ENCODE peak calls at places on chromosomes 5 and 9, in ten cellular contexts. T, N, G, E, B, C, F, M, R and H are unnamed samples.

GRCh38 chr5:13932006-13932405 is 12.5 kb downstream of the DNAH5 start:
- DNase-seq in N (no peak), E (no peak), T (no peak), R (no peak), F (no peak), M (no peak), B (no peak), G (no peak), C (no peak), H (no peak)

GRCh38 chr9:137235424-137236237 is 4.9 kb downstream of the SLC34A3 start:
- DNase-seq in F (no peak), T (no peak), R (no peak), N (no peak), G (no peak), B (no peak), M (peak), C (peak), E (no peak), H (no peak)

GRCh38 chr9:122138560-122139268 is 20.9 kb downstream of the NDUFA8 start:
- DNase-seq in G (no peak), E (no peak), F (no peak), B (no peak), T (peak), C (no peak), R (no peak), M (no peak), N (no peak), H (no peak)

GRCh38 chr9:74948897-74949296 is 3.8 kb downstream of the C9orf40 start:
- DNase-seq in B (no peak), F (no peak), R (no peak), T (no peak), M (peak), C (no peak), N (no peak), E (no peak), G (no peak), H (no peak)

GRCh38 chr9:19154135-19154612 is 26.9 kb upstream of the PLIN2 start:
- DNase-seq in M (peak), C (no peak), E (no peak), F (no peak), T (peak), G (peak), R (no peak), B (no peak), N (peak), H (no peak)

GRCh38 chr5:125655156-125655555 is 768.1 kb upstream of the GRAMD2B start:
- DNase-seq in E (no peak), R (no peak), T (no peak), C (no peak), G (no peak), M (no peak), N (no peak), F (no peak), B (no peak), H (no peak)

GRCh38 chr9:2872941-2873323 is 29.0 kb upstream of the PUM3 start:
- DNase-seq in T (no peak), F (no peak), N (no peak), C (no peak), E (no peak), M (no peak), R (no peak), B (no peak), G (no peak), H (no peak)

GRCh38 chr9:20188616-20189212 is 399.9 kb upstream of the SLC24A2 start:
- DNase-seq in T (no peak), C (no peak), R (no peak), B (no peak), G (no peak), N (no peak), F (no peak), M (no peak), E (no peak), H (no peak)

GRCh38 chr9:36873247-36873875 is 160.7 kb downstream of the PAX5 start:
- DNase-seq in G (peak), M (peak), F (peak), E (peak), C (peak), T (peak), N (peak), R (peak), B (peak), H (peak)

GRCh38 chr9:82057805-82058204 is 69.2 kb downstream of the SPATA31D1 start:
- DNase-seq in T (no peak), E (no peak), B (no peak), F (no peak), C (no peak), G (no peak), R (no peak), N (peak), M (no peak), H (peak)

GRCh38 chr9:77879344-77880089 is 152.1 kb downstream of the GNAQ start:
- DNase-seq in T (no peak), C (no peak), M (no peak), E (no peak), G (peak), B (no peak), F (no peak), N (no peak), R (peak), H (no peak)

GRCh38 chr9:132078369-132079356 is 1.0 kb downstream of the MED27 start:
- DNase-seq in T (peak), F (peak), B (no peak), M (peak), C (no peak), N (peak), R (no peak), E (no peak), G (peak), H (no peak)

GRCh38 chr9:78724896-78725295 is 428.0 kb downstream of the PSAT1 start:
- DNase-seq in G (no peak), F (no peak), T (no peak), N (no peak), B (no peak), C (no peak), R (no peak), E (no peak), M (no peak), H (no peak)

GRCh38 chr9:125815568-125815967 is 68.4 kb downstream of the PBX3 start:
- DNase-seq in F (no peak), N (no peak), R (peak), B (no peak), G (peak), C (no peak), E (no peak), M (no peak), T (peak), H (no peak)

GRCh38 chr9:114932502-114932901 is 2.1 kb upstream of the TNFSF8 start:
- DNase-seq in F (no peak), T (no peak), M (no peak), N (no peak), C (no peak), E (no peak), G (no peak), R (no peak), B (no peak), H (no peak)

GRCh38 chr9:99341686-99342085 is 119.6 kb downstream of the SEC61B start:
- DNase-seq in F (no peak), R (no peak), G (no peak), C (no peak), E (no peak), T (no peak), B (no peak), N (no peak), M (no peak), H (no peak)

GRCh38 chr9:86321373-86321772 is 32.8 kb downstream of the TUT7 start:
- DNase-seq in G (peak), T (peak), M (no peak), B (no peak), E (no peak), C (no peak), F (no peak), N (peak), R (peak), H (no peak)

GRCh38 chr9:79701651-79702050 is 129.9 kb downstream of the TLE4 start:
- DNase-seq in T (no peak), F (no peak), E (no peak), N (no peak), R (no peak), B (no peak), M (no peak), C (no peak), G (no peak), H (no peak)

GRCh38 chr9:88183798-88184495 is 45.7 kb upstream of the SPATA31C2 start:
- DNase-seq in T (no peak), B (no peak), R (no peak), G (no peak), F (no peak), E (no peak), C (no peak), M (no peak), N (no peak), H (no peak)

GRCh38 chr5:148790545-148791333 is 35.7 kb upstream of the ADRB2 start:
- DNase-seq in M (no peak), B (no peak), G (peak), E (no peak), F (no peak), C (no peak), N (no peak), T (no peak), R (peak), H (no peak)

GRCh38 chr9:73079326-73079725 is 72.3 kb upstream of the ANXA1 start:
- DNase-seq in F (no peak), R (peak), B (no peak), C (no peak), G (peak), T (no peak), N (no peak), M (no peak), E (no peak), H (peak)

GRCh38 chr9:106588601-106589000 is 274.4 kb upstream of the ZNF462 start:
- DNase-seq in T (no peak), N (peak), B (no peak), M (no peak), F (no peak), R (peak), E (no peak), C (no peak), G (peak), H (no peak)

GRCh38 chr9:27880135-27880534 is 306.9 kb upstream of the C9orf72 start:
- DNase-seq in N (no peak), E (no peak), B (no peak), M (no peak), F (no peak), G (no peak), R (no peak), T (no peak), C (no peak), H (no peak)

DNA sequence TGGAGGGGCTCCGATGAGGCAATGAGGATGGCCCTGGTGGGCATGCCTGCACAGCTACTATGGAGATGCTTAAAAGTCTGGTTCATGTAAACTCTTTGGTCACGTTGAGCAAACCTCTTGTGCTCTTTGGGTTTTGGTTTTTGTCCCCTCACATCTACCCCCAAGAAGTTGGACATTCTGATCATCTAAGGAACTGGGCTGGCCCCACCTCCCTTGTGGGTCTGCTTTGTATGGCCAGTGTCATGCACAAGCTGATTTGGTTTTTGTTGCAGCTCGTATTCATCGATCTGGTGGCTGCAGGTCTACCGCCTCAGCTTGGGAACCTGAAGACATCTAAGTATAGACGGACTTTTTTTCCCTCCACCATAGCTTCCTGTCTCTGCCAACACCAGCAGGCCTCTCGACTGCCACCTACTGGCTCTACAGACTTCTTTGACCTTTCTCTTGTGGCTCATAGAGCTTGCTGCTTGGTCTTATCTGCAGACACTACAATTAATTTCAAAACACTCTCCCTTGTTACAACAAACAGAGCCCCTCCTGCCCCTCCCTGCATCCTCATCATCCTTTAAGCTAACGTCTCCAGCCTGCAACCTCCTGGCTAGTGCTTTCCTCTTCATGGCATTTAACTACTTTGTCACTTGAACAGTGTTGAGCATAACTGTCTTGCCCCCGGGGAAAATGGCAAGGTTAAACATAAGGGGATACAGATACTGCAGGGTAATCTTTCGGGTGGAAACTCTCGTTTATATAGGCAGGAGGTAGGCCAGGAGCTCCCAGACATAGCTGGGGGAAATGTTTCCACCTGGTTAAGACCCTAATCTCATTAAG is 34.5 kb downstream of the TSTD2 start:
- DNase-seq in B (peak), R (peak), C (peak), G (peak), F (peak), E (peak), M (peak), T (peak), N (peak), H (peak)
- H3K27ac ChIP-seq in B (no peak), R (no peak), C (no peak), G (no peak), F (no peak), E (no peak), M (no peak), T (no peak), N (no peak), H (peak)

GRCh38 chr5:83197326-83197725 is 120.0 kb downstream of the XRCC4 start:
- DNase-seq in R (no peak), N (no peak), E (no peak), G (no peak), M (no peak), B (no peak), F (peak), C (no peak), T (no peak), H (no peak)
- H2AFZ ChIP-seq in R (no peak), N (no peak), E (no peak), G (no peak), M (no peak), B (peak), F (no peak), C (no peak), T (no peak), H (no peak)

GRCh38 chr5:60355181-60355580 is 344.8 kb downstream of the DEPDC1B start:
- DNase-seq in B (no peak), N (no peak), R (no peak), F (no peak), E (no peak), M (no peak), T (no peak), G (no peak), C (no peak), H (no peak)

GRCh38 chr5:60356716-60357115 is 343.2 kb downstream of the DEPDC1B start:
- DNase-seq in F (peak), G (no peak), M (no peak), T (no peak), C (no peak), R (no peak), B (no peak), E (no peak), N (no peak), H (no peak)

GRCh38 chr5:60360355-60360754 is 339.6 kb downstream of the DEPDC1B start:
- DNase-seq in C (no peak), T (no peak), G (no peak), E (no peak), B (no peak), N (no peak), F (no peak), M (no peak), R (no peak), H (no peak)

GRCh38 chr5:60354322-60354721 is 345.6 kb downstream of the DEPDC1B start:
- DNase-seq in T (no peak), G (no peak), F (no peak), B (no peak), N (no peak), C (no peak), E (no peak), M (no peak), R (no peak), H (no peak)

GRCh38 chr5:60357302-60357701 is 342.7 kb downstream of the DEPDC1B start:
- DNase-seq in E (no peak), B (no peak), G (no peak), N (no peak), R (no peak), T (no peak), M (no peak), C (no peak), F (peak), H (no peak)
- H3K27ac ChIP-seq in E (no peak), B (no peak), G (no peak), N (no peak), R (no peak), T (no peak), M (no peak), C (no peak), F (peak), H (no peak)

DNA sequence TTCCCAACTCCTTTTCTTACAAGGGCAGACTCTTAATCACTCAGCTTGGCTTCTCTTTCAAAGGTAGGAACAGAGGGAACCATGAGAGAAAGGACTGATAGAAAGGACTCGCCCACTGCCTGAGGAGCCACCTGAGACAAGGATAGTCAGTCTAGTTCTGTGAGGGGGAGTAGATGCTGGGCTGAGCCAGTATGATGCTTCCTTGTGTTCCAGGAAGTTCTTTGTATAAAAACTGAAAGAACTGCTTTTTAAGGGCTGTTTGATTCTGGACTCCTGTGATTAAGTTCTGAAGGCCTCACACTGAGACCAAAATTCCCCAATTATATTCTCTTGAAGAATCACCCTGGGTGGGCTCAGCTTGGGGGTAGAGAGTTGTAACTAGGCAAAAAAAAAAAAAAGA is 51.1 kb upstream of the DPYSL3 start:
- DNase-seq in B (peak), M (no peak), G (no peak), N (no peak), E (no peak), R (no peak), F (no peak), C (peak), T (no peak), H (no peak)
- H2AFZ ChIP-seq in B (no peak), M (no peak), G (peak), N (no peak), E (no peak), R (no peak), F (no peak), C (no peak), T (no peak), H (no peak)

GRCh38 chr9:95939472-95939871 is 64.0 kb downstream of the ERCC6L2 start:
- DNase-seq in T (no peak), B (no peak), E (no peak), N (no peak), F (no peak), R (no peak), M (no peak), G (no peak), C (no peak), H (no peak)
- H3K27ac ChIP-seq in T (no peak), B (no peak), E (no peak), N (no peak), F (no peak), R (no peak), M (no peak), G (no peak), C (no peak), H (no peak)

DNA sequence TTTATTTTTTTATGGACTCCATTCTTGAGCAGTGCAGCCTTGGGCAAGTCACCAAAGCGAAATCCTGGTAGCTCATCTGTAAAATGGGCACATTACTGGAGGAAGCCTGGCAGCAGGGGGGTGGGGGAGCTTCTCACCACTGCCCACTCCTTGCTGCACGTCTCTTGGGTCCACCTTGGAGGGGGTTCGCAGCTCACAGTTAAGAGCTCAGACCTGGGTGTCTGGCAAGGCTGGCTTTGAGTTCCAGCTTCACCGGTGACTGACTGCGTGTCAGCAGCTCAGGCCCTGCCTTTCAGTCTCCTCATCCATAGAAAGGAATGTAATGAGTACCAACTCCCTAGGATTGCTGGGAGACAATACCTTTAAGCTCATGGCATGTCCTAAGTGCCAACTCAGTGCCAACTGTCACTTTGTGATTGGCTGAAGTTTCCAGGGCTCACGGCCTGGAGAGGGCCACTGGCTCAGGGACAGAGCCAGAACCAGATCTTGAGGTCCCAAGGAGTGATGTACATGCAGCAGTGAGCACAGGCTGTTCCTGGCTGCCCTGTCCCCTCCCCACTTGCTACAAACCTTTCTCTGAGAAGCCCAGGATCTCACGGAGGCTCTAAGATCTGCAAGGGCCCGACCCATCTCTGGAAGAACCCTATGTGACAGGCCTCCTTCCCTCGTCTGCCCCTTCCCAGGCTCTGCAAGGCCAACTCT is 72.9 kb downstream of the C9orf50 start:
- DNase-seq in M (no peak), T (no peak), E (no peak), C (no peak), R (no peak), B (no peak), G (no peak), F (no peak), N (no peak), H (no peak)
- H2AFZ ChIP-seq in M (no peak), T (peak), E (no peak), C (no peak), R (no peak), B (peak), G (no peak), F (no peak), N (no peak), H (no peak)

DNA sequence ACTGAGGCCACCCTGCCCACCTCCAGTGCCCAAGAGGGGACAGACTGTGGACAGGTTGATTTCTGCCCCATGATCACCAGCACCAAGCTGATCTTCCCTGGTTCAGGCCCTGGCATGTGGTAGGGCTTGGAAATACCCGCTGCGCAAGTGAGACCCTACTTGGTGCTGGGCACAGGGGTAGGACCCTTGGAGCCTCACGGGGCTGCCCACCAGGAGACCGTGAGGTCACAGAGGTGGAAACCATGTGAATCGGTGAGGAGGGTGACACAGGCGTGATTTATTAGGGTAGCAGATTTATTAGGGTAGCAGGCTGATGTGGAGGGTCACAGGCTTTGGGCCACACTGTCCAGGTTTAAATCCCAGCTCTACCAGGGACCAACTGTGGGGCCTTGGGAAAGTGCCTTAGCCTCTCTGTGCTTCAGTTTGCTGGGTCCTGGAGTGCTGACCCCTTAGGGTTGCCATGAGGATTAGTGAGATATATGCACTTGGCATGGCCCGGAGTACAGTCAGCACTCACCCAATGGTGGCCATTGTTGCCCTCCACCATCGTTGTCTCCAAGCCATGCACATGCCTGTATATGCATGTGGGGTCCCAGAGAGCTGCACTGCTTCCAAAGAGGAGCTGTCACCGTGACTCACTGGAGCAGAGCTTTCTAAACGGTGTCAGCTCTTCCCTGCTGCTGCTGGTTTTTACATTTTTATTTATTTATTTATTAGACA is 20.9 kb upstream of the DUSP1 start:
- DNase-seq in C (peak), R (no peak), T (peak), N (no peak), B (no peak), F (no peak), M (no peak), G (no peak), E (no peak), H (no peak)
- H3K27ac ChIP-seq in C (no peak), R (no peak), T (no peak), N (no peak), B (no peak), F (no peak), M (no peak), G (no peak), E (no peak), H (no peak)

GRCh38 chr9:112792670-112793069 is 42.1 kb downstream of the SNX30 start:
- DNase-seq in B (no peak), N (no peak), R (no peak), E (no peak), F (no peak), C (no peak), T (no peak), M (no peak), G (no peak), H (no peak)
- H2AFZ ChIP-seq in B (no peak), N (no peak), R (no peak), E (no peak), F (no peak), C (no peak), T (no peak), M (no peak), G (no peak), H (no peak)